ENCODE peak calls at places on chromosome 7, in four cellular contexts. F is Panc1, J is IMR-90, A is sigmoid colon. Z is an unnamed sample. For H3K36me3, the result is how much of the 10 kb centered on the place peaks cover.

GRCh38 chr7:2967238-2967637 is 76.4 kb downstream of the CARD11 start:
- DNase-seq in F (no peak), J (no peak), A (peak), Z (no peak)

GRCh38 chr7:4739528-4739992 is 35.9 kb upstream of the AP5Z1 start:
- DNase-seq in J (peak), A (no peak), F (no peak), Z (peak)

GRCh38 chr7:72334066-72334465 is 78.1 kb downstream of the CALN1 start:
- DNase-seq in J (no peak), F (no peak), A (no peak), Z (no peak)

GRCh38 chr7:120996333-120996982 is 7.9 kb downstream of the CPED1 start:
- DNase-seq in A (peak), F (no peak), J (peak), Z (peak)

GRCh38 chr7:154584352-154585252 is 418.3 kb downstream of the PAXIP1 start:
- DNase-seq in J (no peak), A (no peak), F (no peak), Z (no peak)

GRCh38 chr7:23472974-23473847 is 2.9 kb upstream of the IGF2BP3 start:
- DNase-seq in A (no peak), J (no peak), F (no peak), Z (no peak)

GRCh38 chr7:54882121-54882520 is 123.1 kb upstream of the SEC61G start:
- DNase-seq in F (no peak), J (no peak), A (no peak), Z (no peak)

GRCh38 chr7:155230169-155230593 is 67.5 kb upstream of the INSIG1 start:
- DNase-seq in J (peak), A (peak), F (peak), Z (peak)

GRCh38 chr7:17986826-17987225 is 40.8 kb downstream of the PRPS1L1 start:
- DNase-seq in F (no peak), A (no peak), J (peak), Z (peak)

GRCh38 chr7:103446046-103446520 is at the start of gene SLC26A5:
- DNase-seq in F (no peak), J (no peak), A (no peak), Z (peak)

GRCh38 chr7:149872419-149873073 is 1.2 kb upstream of the ATP6V0E2 start:
- DNase-seq in F (peak), J (peak), A (peak), Z (peak)

GRCh38 chr7:12030116-12030515 is 181.0 kb upstream of the TMEM106B start:
- DNase-seq in A (no peak), J (peak), F (no peak), Z (no peak)

GRCh38 chr7:131254211-131254610 is 73.5 kb upstream of the MKLN1 start:
- DNase-seq in J (peak), F (no peak), A (no peak), Z (peak)

GRCh38 chr7:23020742-23021401 is 6.9 kb upstream of the HYCC1 start:
- DNase-seq in F (no peak), A (peak), J (peak), Z (peak)

DNA sequence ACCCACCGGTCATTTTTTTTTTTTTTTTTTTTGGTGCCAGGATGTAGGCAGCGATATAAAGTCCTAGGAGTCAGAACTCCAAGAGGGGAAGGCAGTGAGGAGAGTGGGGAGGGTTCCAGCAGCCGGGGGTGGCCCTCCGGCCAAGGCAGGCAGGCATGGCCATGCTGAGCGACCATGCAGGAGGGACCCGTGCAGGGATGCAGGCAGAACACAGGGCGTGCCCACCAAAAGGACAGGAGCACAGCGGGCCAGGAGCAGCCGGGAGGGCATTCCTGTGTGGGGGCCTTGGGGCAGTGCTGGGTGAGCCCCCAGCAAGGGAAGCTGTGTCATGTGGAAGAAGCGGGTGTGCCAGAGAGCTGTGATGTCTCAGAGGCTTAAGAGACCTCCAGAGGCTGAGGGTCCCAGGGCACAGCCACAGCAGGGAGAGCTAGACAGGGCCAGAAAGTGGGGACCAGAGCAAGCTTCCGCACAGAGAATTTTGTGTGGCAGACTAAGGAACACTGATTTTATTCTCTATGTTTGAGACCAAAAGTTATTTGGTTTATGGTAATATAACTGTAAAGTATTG is 5.7 kb downstream of the ZFAND2A start:
- DNase-seq in F (no peak), J (no peak), A (no peak), Z (no peak)
- H3K36me3 ChIP-seq in F (under half), J (half or more), A (half or more), Z (under half)

GRCh38 chr7:57867884-57868701 is 418.1 kb downstream of the ZNF716 start:
- DNase-seq in J (no peak), F (no peak), A (no peak), Z (peak)

DNA sequence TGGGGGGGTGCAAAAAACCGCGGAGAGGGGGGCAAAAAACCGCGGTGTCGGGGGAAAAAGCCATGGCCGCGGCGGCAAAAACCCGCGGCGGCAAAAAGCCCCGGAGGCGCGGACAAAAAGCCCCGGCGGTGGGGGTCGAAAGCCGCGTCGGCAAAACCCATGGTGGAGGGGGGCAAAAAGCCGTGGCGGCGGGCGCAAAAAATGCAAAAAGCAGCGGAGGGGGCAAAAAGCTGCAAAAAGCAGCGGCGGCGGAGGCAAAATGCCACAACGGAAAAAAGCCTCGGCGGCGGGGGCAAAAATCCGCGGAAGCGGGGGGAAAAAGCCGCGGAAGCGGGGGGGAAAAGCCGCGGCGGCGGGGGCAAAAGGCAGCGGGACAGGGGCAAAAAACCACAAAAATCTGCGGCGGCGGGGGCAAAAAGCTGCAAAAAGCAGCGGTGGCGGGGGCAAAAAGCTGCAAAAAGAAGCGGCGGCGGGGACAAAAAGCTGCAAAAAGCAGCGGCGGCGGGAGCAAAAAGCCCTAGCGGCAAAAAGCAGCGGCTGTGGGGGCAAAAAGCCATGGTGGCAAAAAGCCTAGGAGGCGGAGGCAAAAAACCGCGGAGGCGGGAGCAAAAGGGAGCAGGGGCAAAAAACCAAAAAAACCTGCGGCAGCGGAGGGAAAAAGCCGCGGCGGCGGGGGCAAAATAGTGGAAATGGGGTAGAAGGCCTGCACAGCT is 418.9 kb downstream of the ZNF716 start:
- DNase-seq in A (no peak), F (no peak), J (no peak), Z (no peak)
- H3K4me3 ChIP-seq in A (no peak), F (peak), J (no peak), Z (peak)

GRCh38 chr7:40983106-40983505 is 719.8 kb downstream of the INHBA start:
- DNase-seq in A (no peak), F (no peak), J (no peak), Z (no peak)

GRCh38 chr7:40990841-40991240 is 712.0 kb downstream of the INHBA start:
- DNase-seq in A (no peak), J (no peak), F (no peak), Z (no peak)

GRCh38 chr7:40986351-40986873 is 716.5 kb downstream of the INHBA start:
- DNase-seq in F (peak), J (peak), A (no peak), Z (peak)

DNA sequence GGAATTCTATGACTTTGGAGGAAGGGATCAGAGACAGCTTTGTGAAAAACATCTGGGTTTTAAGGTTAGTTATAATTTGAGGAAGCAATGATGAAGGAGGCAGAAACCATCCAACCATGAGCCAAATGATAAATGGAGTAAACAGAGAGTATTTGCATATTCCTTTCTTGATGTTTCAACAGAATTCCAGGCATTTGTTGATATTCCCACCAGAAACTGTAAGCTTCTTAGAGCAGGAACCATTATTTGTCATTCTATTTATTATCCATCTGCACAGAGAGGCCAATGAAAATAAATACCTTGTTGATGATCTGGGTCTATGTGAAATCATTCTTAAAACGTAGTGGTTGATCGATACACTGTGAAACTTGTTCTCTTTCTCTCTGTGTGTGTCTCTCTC is 715.3 kb downstream of the INHBA start:
- DNase-seq in A (no peak), J (peak), F (no peak), Z (no peak)
- TF ChIP-seq CTCF in A (no peak), J (no peak), F (no peak), Z (no peak)

GRCh38 chr7:129166745-129167144 is 21.7 kb upstream of the SMO start:
- DNase-seq in F (no peak), A (no peak), J (no peak), Z (peak)
- H3K36me3 ChIP-seq in F (under half), A (under half), J (under half), Z (under half)

GRCh38 chr7:44995555-44996493 is 4.2 kb upstream of the CCM2 start:
- DNase-seq in A (peak), F (no peak), J (no peak), Z (no peak)
- H3K4me3 ChIP-seq in A (no peak), F (no peak), J (no peak), Z (no peak)

DNA sequence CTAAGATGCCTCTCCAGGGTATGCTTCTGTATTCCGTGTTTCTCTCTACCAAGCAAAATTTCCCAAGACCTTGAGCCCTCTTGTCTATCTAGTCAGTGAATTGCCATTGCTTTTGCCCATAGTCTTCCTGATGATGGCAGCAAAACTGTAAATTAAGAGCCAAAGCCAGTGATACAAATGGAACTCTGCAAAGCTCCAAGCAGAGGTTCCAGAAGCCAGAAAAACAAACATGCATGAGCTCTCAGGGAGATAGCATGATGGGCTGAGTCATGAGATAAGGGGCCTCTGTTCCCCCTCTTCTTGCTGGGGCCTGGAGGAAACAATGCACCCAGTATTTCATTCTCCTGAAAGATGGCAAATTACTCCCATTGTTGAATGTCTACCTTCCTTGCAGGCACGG is 24.7 kb downstream of the LSMEM1 start:
- DNase-seq in J (peak), F (no peak), A (no peak), Z (no peak)
- TF ChIP-seq CTCF in J (no peak), F (no peak), A (no peak), Z (no peak)

GRCh38 chr7:44080118-44080517 is 2.2 kb downstream of the POLM start:
- DNase-seq in A (no peak), J (no peak), F (no peak), Z (no peak)
- H3K36me3 ChIP-seq in A (half or more), J (under half), F (under half), Z (under half)

Z was measured in bronchial epithelial cell.